ENCODE peak calls at places on chromosome 13, in seven cellular contexts. C, Q, P, W, V, Z and G are unnamed samples.

GRCh38 chr13:70502944-70503343 is 394.7 kb upstream of the KLHL1 start:
- DNase-seq in Z (no peak), V (no peak), W (no peak), Q (no peak), C (no peak), P (no peak), G (no peak)

GRCh38 chr13:82011355-82011754 is 1670.4 kb upstream of the SPRY2 start:
- DNase-seq in P (no peak), W (no peak), Z (no peak), C (no peak), Q (no peak), V (no peak), G (no peak)

GRCh38 chr13:113061796-113062425 is 43.7 kb upstream of the F7 start:
- DNase-seq in Q (no peak), W (no peak), V (no peak), Z (no peak), C (no peak), P (no peak), G (no peak)

GRCh38 chr13:106484755-106485193 is 50.7 kb downstream of the EFNB2 start:
- DNase-seq in Q (no peak), C (no peak), P (no peak), W (no peak), Z (no peak), V (no peak), G (peak)

GRCh38 chr13:93224545-93224944 is 2.1 kb upstream of the GPC6 start:
- DNase-seq in Z (no peak), V (no peak), W (no peak), C (no peak), P (no peak), Q (peak), G (no peak)

GRCh38 chr13:30934381-30934780 is 1.9 kb downstream of the TEX26 start:
- DNase-seq in V (no peak), P (no peak), Z (no peak), W (no peak), Q (no peak), C (no peak), G (no peak)

GRCh38 chr13:24671367-24672117 is 8.7 kb upstream of the ATP12A start:
- DNase-seq in Z (peak), P (peak), C (no peak), Q (peak), V (no peak), W (no peak), G (peak)

GRCh38 chr13:113874579-113875428 is 10.9 kb upstream of the GAS6 start:
- DNase-seq in Z (no peak), W (no peak), Q (no peak), C (no peak), V (no peak), P (no peak), G (no peak)

GRCh38 chr13:43021926-43022670 is 1.3 kb upstream of the DNAJC15 start:
- DNase-seq in C (no peak), W (no peak), Z (no peak), Q (no peak), P (no peak), V (no peak), G (no peak)

GRCh38 chr13:50224534-50224933 is 209.3 kb downstream of the KCNRG start:
- DNase-seq in V (no peak), P (peak), Q (peak), Z (no peak), C (no peak), W (no peak), G (no peak)